ENCODE peak calls at places on chromosomes 5 and 9, in ten cellular contexts. K is GM23248; E is aorta; U is dorsolateral prefrontal cortex; X is MG63; A is Karpas-422; T is heart left ventricle; Z is stomach; F is Peyer's patch; N is CD4-positive, alpha-beta memory T cell. J is an unnamed sample. For H3K27me3, the result is how much of the 10 kb centered on the place peaks cover.

GRCh38 chr9:131346559-131346958 is 47.3 kb upstream of the PRRC2B start:
- DNase-seq in A (no peak), N (no peak), K (no peak), F (no peak), T (no peak), U (no peak), E (no peak), Z (no peak), X (no peak), J (no peak)

GRCh38 chr5:151104795-151105194 is 24.0 kb upstream of the TNIP1 start:
- DNase-seq in E (no peak), K (peak), X (no peak), N (no peak), T (no peak), Z (no peak), F (peak), A (no peak), U (no peak), J (no peak)

GRCh38 chr9:36113999-36114398 is 22.5 kb upstream of the GLIPR2 start:
- DNase-seq in Z (no peak), A (peak), X (no peak), U (no peak), T (no peak), F (no peak), E (no peak), K (no peak), N (no peak), J (no peak)

GRCh38 chr9:111896942-111897830 is 572 bp downstream of the UGCG start:
- DNase-seq in E (peak), T (peak), F (peak), Z (no peak), X (peak), N (peak), A (peak), K (peak), U (peak), J (no peak)

GRCh38 chr9:107615325-107615724 is 125.8 kb upstream of the KLF4 start:
- DNase-seq in F (no peak), A (no peak), X (no peak), N (no peak), K (peak), U (no peak), T (no peak), Z (no peak), E (no peak), J (no peak)

GRCh38 chr5:179747815-179748214 is 15.2 kb downstream of the MAML1 start:
- DNase-seq in F (no peak), A (no peak), X (no peak), U (no peak), N (no peak), E (no peak), K (peak), Z (no peak), T (no peak), J (no peak)

GRCh38 chr5:127909078-127909477 is 174.5 kb upstream of the SLC12A2 start:
- DNase-seq in Z (no peak), F (no peak), X (peak), U (no peak), E (no peak), K (peak), T (no peak), A (peak), N (no peak), J (no peak)

GRCh38 chr9:70044450-70045307 is 1.0 kb downstream of the MAMDC2 start:
- DNase-seq in E (no peak), X (peak), A (no peak), U (peak), T (no peak), Z (peak), N (no peak), K (peak), F (no peak), J (no peak)

GRCh38 chr5:32342656-32343055 is 29.9 kb upstream of the MTMR12 start:
- DNase-seq in N (no peak), Z (no peak), K (no peak), F (no peak), E (no peak), X (no peak), U (no peak), A (no peak), T (no peak), J (no peak)

GRCh38 chr5:86143837-86144236 is 473.9 kb upstream of the COX7C start:
- DNase-seq in E (peak), F (no peak), Z (no peak), U (no peak), A (no peak), K (no peak), N (no peak), X (no peak), T (no peak), J (no peak)

GRCh38 chr9:120539951-120540350 is 40.0 kb downstream of the CDK5RAP2 start:
- DNase-seq in F (no peak), N (no peak), A (no peak), K (no peak), E (no peak), U (no peak), Z (no peak), X (no peak), T (no peak), J (no peak)

GRCh38 chr5:17012289-17012688 is 76.2 kb upstream of the MYO10 start:
- DNase-seq in Z (no peak), U (no peak), N (no peak), F (no peak), X (no peak), A (no peak), K (peak), E (no peak), T (no peak), J (no peak)

GRCh38 chr5:146068136-146068717 is 37.1 kb downstream of the PLAC8L1 start:
- DNase-seq in Z (no peak), X (no peak), T (no peak), U (no peak), K (no peak), N (no peak), F (no peak), E (no peak), A (no peak), J (no peak)

GRCh38 chr5:1068204-1068894 is 43.5 kb downstream of the SLC12A7 start:
- DNase-seq in N (no peak), Z (no peak), E (no peak), U (no peak), T (peak), F (no peak), A (no peak), K (no peak), X (no peak), J (no peak)

GRCh38 chr5:93123127-93123526 is 457.9 kb downstream of the NR2F1-AS1 start:
- DNase-seq in Z (no peak), F (no peak), K (no peak), X (no peak), U (no peak), N (no peak), A (no peak), E (no peak), T (no peak), J (no peak)

GRCh38 chr5:10111575-10111974 is 138.1 kb downstream of the ATPSCKMT start:
- DNase-seq in N (no peak), X (peak), T (no peak), U (no peak), F (no peak), A (peak), K (peak), Z (no peak), E (no peak), J (peak)

GRCh38 chr5:14165375-14166091 is 22.4 kb downstream of the TRIO start:
- DNase-seq in K (peak), A (no peak), T (no peak), F (no peak), X (peak), Z (no peak), U (no peak), N (no peak), E (no peak), J (no peak)

GRCh38 chr5:42811591-42812392 is at the start of gene SELENOP:
- DNase-seq in E (no peak), K (peak), U (no peak), T (no peak), Z (peak), X (no peak), F (no peak), A (no peak), N (no peak), J (no peak)

GRCh38 chr5:176413255-176413565 is 3.1 kb downstream of the CLTB start:
- DNase-seq in T (no peak), E (peak), F (no peak), X (peak), N (no peak), K (peak), A (no peak), U (no peak), Z (no peak), J (no peak)

GRCh38 chr5:111127453-111128195 is 35.5 kb downstream of the WDR36 start:
- DNase-seq in T (no peak), X (no peak), K (no peak), A (no peak), U (no peak), F (no peak), N (no peak), Z (no peak), E (no peak), J (no peak)

GRCh38 chr9:5978523-5978922 is 36.9 kb downstream of the RANBP6 start:
- DNase-seq in E (no peak), Z (no peak), F (no peak), T (no peak), K (no peak), N (no peak), U (no peak), A (no peak), X (no peak), J (no peak)

GRCh38 chr9:121779381-121780117 is 128.1 kb downstream of the DAB2IP start:
- DNase-seq in T (no peak), X (no peak), K (no peak), A (no peak), U (no peak), E (no peak), Z (no peak), N (no peak), F (no peak), J (no peak)

GRCh38 chr5:127088226-127088625 is 14.9 kb upstream of the C5orf63 start:
- DNase-seq in T (no peak), K (peak), X (peak), A (no peak), U (no peak), E (no peak), Z (no peak), F (no peak), N (no peak), J (peak)

GRCh38 chr9:114177423-114178064 is 22.2 kb downstream of the COL27A1 start:
- DNase-seq in A (no peak), X (peak), N (no peak), Z (no peak), U (no peak), T (no peak), K (peak), F (no peak), E (peak), J (no peak)

GRCh38 chr5:172616730-172617129 is 24.3 kb upstream of the NEURL1B start:
- DNase-seq in T (peak), F (no peak), E (peak), N (no peak), X (no peak), Z (no peak), U (no peak), K (no peak), A (no peak), J (peak)

GRCh38 chr9:94926457-94926852 is 200.0 kb downstream of the AOPEP start:
- DNase-seq in F (no peak), K (no peak), N (no peak), X (no peak), T (no peak), U (no peak), Z (no peak), A (no peak), E (no peak), J (no peak)

GRCh38 chr9:35797311-35798109 is 6.1 kb downstream of the NPR2 start:
- DNase-seq in Z (no peak), E (no peak), A (no peak), T (no peak), N (no peak), K (no peak), U (no peak), F (no peak), X (no peak), J (no peak)

GRCh38 chr9:22157271-22157670 is 148.2 kb upstream of the CDKN2B start:
- DNase-seq in T (no peak), N (no peak), A (no peak), E (no peak), Z (no peak), U (no peak), K (no peak), F (no peak), X (no peak), J (no peak)

GRCh38 chr9:8871396-8871795 is 1071.8 kb upstream of the DMAC1 start:
- DNase-seq in Z (no peak), E (no peak), F (no peak), N (no peak), A (no peak), T (no peak), U (no peak), X (no peak), K (no peak), J (no peak)

GRCh38 chr5:112574566-112574965 is 155.5 kb upstream of the EPB41L4A start:
- DNase-seq in U (no peak), T (no peak), X (no peak), K (no peak), Z (no peak), F (no peak), N (no peak), A (no peak), E (no peak), J (no peak)

GRCh38 chr5:124436294-124436693 is 310.1 kb downstream of the ZNF608 start:
- DNase-seq in U (no peak), F (no peak), K (peak), Z (no peak), N (no peak), A (no peak), T (no peak), X (no peak), E (no peak), J (no peak)

GRCh38 chr5:37189355-37189754 is 59.8 kb downstream of the CPLANE1 start:
- DNase-seq in U (no peak), K (peak), A (no peak), N (no peak), T (no peak), X (no peak), E (no peak), Z (no peak), F (no peak), J (no peak)

GRCh38 chr9:86349271-86349670 is 4.9 kb downstream of the TUT7 start:
- DNase-seq in Z (no peak), E (no peak), N (no peak), K (peak), A (no peak), U (no peak), X (no peak), F (no peak), T (no peak), J (no peak)

GRCh38 chr9:109139851-109140250 is 20.1 kb upstream of the TMEM245 start:
- DNase-seq in U (no peak), N (no peak), Z (no peak), X (no peak), A (no peak), F (no peak), K (no peak), T (no peak), E (no peak), J (no peak)

GRCh38 chr9:134491436-134491835 is 150.2 kb upstream of the COL5A1 start:
- DNase-seq in N (no peak), F (no peak), X (no peak), T (no peak), K (no peak), A (no peak), E (peak), Z (no peak), U (no peak), J (no peak)
- H3K27me3 ChIP-seq in N (under half), F (under half), X (under half), T (under half), K (under half), A (under half), E (under half), Z (under half), U (under half), J (under half)

DNA sequence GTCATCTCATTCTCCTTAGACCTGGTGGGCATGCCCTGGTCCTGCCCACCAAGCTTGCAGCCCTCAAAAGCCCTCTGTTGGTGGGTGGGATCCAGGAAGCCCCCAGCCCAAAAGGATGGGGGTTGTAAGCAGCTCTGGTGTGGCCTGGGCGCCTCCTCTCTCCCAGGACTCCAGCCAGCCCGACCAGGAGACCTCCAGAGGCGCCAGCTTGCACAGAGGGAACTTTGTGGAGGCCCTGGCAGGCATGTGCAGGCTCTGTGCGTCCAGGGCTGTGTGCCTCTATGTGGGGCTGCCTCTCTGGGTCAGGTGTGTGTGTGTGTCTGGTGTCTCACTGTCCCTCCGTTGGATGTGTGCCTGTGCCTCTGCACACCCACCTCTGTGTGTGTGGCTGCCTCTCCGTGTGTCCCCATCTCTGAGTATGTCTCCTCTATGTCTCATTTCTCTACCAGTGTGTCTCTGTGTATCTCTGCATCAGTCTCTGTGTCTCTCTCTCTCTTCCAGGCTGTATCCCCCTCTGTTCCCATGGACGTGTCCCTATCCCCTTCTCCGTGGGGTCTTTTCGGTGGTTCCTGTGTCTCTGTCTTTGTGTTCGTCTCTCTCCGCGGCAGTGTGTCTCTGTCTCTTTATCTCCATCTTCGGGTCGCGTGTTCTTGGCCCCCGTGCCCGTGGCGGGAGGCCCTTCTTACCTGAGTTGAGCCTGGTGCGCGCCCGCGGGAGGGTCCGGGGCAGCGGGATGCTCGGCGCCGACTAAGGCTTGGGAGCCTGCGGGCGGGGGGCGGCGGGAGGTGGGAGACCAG is 501 bp downstream of the ENHO start:
- DNase-seq in K (peak), T (no peak), A (peak), E (no peak), N (peak), Z (no peak), X (no peak), F (no peak), U (no peak), J (no peak)
- H3K27me3 ChIP-seq in K (under half), T (under half), A (under half), E (under half), N (under half), Z (under half), X (under half), F (under half), U (under half), J (under half)

DNA sequence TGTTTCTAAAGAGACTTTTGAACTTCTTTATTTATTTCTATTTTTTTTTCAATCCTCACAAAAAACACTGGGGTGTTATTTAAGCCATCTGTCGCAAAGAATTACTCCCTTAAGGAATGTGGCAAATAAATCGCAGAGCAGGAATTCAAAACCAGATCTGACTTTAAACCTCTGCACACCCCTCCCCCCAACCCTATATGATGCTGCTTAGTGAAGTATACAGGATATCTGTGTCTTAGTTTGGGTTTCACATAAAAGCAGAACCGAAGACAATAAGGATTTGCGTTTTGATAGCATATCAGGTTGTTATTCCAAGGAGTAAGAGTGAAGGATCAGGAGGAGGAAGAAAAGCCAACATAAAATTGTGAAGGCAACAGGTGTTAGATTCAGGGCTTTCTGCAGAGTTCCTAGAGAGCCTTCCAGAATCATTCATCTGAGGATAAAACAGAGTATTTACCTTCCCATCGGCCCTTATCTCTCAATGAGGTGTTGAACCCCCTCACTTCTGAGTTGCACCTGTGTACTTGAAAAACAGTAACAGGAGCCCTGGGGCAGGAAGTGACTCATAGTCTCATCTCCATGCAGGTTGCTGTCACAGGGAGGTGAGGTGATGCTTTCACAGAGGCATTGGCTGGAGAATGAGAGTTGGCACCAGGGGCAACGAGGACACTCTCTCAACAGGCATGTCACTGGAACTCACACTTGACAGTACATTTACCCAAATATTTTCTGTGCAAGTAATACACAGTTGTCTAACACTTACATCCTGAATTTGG is 33.5 kb upstream of the DMRT3 start:
- DNase-seq in Z (no peak), T (no peak), N (no peak), F (no peak), X (no peak), U (no peak), K (no peak), E (no peak), A (no peak), J (no peak)
- H3K27me3 ChIP-seq in Z (under half), T (under half), N (under half), F (under half), X (under half), U (under half), K (under half), E (under half), A (under half), J (under half)

DNA sequence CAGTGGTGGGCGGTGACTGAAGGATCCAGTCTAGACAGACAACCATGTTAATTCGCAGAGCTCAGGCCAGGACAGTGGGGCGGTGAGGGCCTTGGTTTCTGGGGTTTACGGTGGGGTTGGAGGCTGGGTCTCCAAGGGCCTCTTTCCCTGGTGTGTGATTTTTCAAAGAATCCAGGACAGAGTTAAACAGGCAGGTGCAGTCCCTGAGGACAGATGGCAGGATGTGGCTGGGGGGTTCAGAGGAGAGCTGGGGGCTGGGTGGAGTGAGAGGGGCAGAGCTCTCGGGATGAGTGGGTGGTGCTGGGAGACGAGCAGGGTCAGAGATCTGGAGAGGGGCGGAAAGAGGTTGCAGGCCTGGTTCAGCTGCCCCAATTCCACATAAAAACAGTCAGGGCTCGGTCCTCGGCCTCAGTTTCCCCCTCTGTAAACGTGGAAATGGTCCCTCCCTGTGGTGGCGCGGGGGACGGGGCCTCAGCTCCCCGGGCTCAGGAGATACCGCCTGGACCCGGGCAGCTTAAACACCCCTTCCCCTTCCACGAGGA is 145.9 kb downstream of the GAPVD1 start:
- DNase-seq in A (no peak), F (no peak), K (no peak), Z (no peak), U (no peak), X (no peak), N (no peak), T (no peak), E (no peak), J (no peak)
- H3K27me3 ChIP-seq in A (under half), F (under half), K (under half), Z (under half), U (under half), X (under half), N (under half), T (under half), E (under half), J (under half)

GRCh38 chr9:92973700-92974099 is 26.4 kb downstream of the FGD3 start:
- DNase-seq in Z (no peak), U (no peak), F (no peak), X (no peak), T (no peak), A (no peak), E (no peak), K (no peak), N (no peak), J (no peak)
- H3K27me3 ChIP-seq in Z (under half), U (under half), F (under half), X (under half), T (under half), A (under half), E (under half), K (under half), N (under half), J (under half)

GRCh38 chr9:74499111-74499601 is 2.0 kb downstream of the RORB start:
- DNase-seq in T (no peak), Z (no peak), X (no peak), F (no peak), E (peak), K (no peak), N (no peak), A (no peak), U (no peak), J (no peak)
- H3K27me3 ChIP-seq in T (under half), Z (under half), X (under half), F (under half), E (under half), K (half or more), N (under half), A (under half), U (under half), J (under half)